ENCODE peak calls at places on chromosome 5, in six cellular contexts. S is prostate gland, Z is left lung, G is IMR-90, R is SK-N-MC, B is bronchial epithelial cell. L is an unnamed sample.

GRCh38 chr5:140381351-140381750 is 20.3 kb upstream of the ANKHD1 start:
- DNase-seq in S (no peak), Z (no peak), G (no peak), R (no peak), B (no peak), L (no peak)

GRCh38 chr5:149381986-149382338 is 2.9 kb upstream of the IL17B start:
- DNase-seq in S (peak), Z (peak), G (peak), R (no peak), B (peak), L (peak)

GRCh38 chr5:172496671-172497371 is 42.5 kb upstream of the SH3PXD2B start:
- DNase-seq in S (peak), Z (no peak), G (no peak), R (no peak), B (no peak), L (no peak)

GRCh38 chr5:77494935-77495334 is 2.8 kb upstream of the WDR41 start:
- DNase-seq in S (no peak), Z (no peak), G (no peak), R (no peak), B (no peak), L (no peak)

GRCh38 chr5:140339636-140340035 is 6.8 kb downstream of the HBEGF start:
- DNase-seq in S (no peak), Z (no peak), G (no peak), R (no peak), B (no peak), L (no peak)

GRCh38 chr5:78574731-78575161 is 73.8 kb downstream of the LHFPL2 start:
- DNase-seq in S (no peak), Z (no peak), G (peak), R (no peak), B (peak), L (no peak)

GRCh38 chr5:171521679-171522078 is 102.2 kb downstream of the FGF18 start:
- DNase-seq in S (no peak), Z (no peak), G (no peak), R (no peak), B (no peak), L (no peak)

GRCh38 chr5:140182075-140182709 is 7.2 kb downstream of the CYSTM1 start:
- DNase-seq in S (peak), Z (no peak), G (no peak), R (no peak), B (peak), L (no peak)

GRCh38 chr5:9502435-9502834 is 43.4 kb downstream of the SEMA5A start:
- DNase-seq in S (no peak), Z (no peak), G (peak), R (no peak), B (no peak), L (no peak)

GRCh38 chr5:34535944-34536628 is 120.0 kb upstream of the RAI14 start:
- DNase-seq in S (no peak), Z (no peak), G (peak), R (no peak), B (peak), L (no peak)

GRCh38 chr5:1383886-1384401 is 39.0 kb upstream of the CLPTM1L start:
- DNase-seq in S (no peak), Z (no peak), G (no peak), R (no peak), B (no peak), L (no peak)
- H3K4me3 ChIP-seq in S (no peak), Z (no peak), G (no peak), R (no peak), B (no peak), L (no peak)

DNA sequence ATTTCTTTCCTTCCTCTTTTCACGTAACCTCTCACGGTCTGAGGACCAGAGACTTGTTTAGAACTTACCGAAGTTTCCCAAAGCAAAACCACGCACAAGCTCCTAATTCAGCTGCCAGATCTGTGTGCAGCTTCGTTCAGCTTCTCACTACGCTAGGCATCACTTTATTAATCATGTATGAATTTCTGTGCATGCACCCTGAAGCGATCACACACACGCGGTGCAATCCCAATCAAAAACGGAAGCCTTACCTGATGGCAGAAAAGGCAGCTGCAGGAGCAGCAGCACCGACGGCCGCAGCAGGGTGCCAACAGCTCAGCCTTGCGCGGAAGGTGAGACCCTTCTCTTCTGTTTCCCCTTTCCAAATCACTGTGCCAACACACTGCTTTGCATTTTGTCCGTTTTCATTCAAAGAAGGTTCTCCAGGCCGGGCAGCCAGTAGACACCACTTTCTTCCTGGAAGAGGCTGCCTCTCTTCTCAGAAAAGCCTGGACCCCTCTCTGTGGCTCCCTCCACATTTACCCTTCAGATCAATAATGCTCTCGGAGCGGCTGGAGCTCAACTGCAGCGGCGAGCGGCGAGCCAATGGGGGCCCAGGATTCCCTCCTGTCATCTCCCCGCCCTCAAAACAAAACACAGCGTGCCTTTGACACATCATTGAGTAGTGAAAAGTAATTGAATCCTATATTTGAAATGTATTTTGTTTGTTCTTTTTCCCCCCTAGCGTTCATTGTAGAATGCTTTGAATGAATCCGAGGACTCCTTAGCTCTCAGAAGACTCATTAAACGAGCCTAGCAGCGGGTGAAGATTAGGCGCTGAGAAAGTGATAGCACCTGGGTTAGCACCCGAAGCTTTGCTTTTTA is at the start of gene CDH12:
- DNase-seq in S (no peak), Z (no peak), G (no peak), R (no peak), B (no peak), L (no peak)
- H3K4me3 ChIP-seq in S (peak), Z (no peak), G (no peak), R (peak), B (no peak), L (peak)

DNA sequence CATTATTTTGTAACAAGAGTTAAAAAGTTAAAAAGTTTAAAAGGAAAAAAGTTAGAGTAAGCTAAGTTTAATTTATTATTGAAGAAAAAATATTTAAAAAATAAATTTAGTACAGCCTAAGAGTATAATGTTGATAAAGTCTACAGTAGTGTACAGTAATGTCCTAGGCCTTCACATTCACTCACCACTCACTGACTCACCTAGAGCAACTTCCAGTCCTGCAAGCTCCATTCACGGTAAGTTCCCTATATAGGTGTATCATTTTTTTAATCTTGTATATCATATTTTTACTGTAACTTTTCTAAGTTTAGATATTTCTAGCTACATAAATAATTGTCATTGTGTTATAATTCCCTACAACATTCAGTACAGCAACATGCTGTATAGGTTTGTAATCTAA is 69.4 kb upstream of the PANK3 start:
- DNase-seq in S (no peak), Z (no peak), G (no peak), R (no peak), B (peak), L (no peak)
- H3K4me3 ChIP-seq in S (no peak), Z (no peak), G (no peak), R (no peak), B (no peak), L (no peak)

DNA sequence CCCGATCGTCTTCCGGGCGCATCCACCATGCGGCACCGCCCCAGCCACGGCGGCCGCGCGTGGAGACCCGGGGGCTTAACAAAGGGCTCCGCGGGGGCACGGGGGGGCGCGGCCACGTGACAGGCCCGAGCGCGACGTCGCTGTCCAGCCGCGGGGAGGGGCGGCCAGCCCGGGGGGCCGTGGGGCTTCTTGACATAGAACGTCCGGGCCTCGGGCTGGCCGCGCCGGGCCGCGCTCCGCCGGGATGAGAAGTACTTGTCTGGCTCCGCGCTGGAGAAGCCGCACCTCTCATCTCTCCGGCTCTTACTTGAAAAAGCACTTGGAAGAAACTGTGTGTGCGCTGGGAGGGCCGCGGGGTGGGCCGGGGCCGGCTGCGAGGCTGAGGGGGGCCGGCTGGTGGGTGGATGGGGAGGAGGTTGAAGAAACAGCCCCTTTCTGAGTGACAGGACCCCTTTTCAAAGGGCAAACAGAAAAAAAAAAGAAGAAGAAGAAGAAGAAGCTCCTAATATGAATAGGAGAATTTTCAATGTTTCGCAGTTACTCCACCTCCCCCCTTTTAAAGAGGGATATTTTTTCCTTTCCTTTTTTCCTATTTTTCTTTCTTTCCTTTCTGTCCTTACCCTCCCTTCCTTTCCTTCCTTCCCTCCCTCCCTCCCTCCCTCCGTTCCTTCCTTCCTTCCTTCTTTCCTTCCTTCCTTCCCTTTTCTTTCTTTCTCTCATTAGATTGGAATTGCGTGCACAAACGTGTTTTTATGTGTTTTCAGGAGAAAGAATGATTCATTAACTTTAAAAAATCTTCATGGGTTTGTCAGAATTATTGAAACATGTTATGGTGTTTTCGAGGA is 21.3 kb downstream of the NR2F1 start:
- DNase-seq in S (no peak), Z (peak), G (peak), R (no peak), B (no peak), L (no peak)
- H3K4me3 ChIP-seq in S (peak), Z (peak), G (peak), R (no peak), B (no peak), L (peak)

GRCh38 chr5:60285910-60286309 is 392.4 kb upstream of the PDE4D start:
- DNase-seq in S (no peak), Z (no peak), G (no peak), R (no peak), B (no peak), L (no peak)
- H3K4me3 ChIP-seq in S (no peak), Z (no peak), G (no peak), R (no peak), B (no peak), L (peak)

GRCh38 chr5:27041372-27041771 is 3.0 kb upstream of the CDH9 start:
- DNase-seq in S (no peak), Z (no peak), G (no peak), R (no peak), B (no peak), L (no peak)

GRCh38 chr5:27034531-27034930 is 3.9 kb downstream of the CDH9 start:
- DNase-seq in S (no peak), Z (no peak), G (no peak), R (no peak), B (no peak), L (no peak)

DNA sequence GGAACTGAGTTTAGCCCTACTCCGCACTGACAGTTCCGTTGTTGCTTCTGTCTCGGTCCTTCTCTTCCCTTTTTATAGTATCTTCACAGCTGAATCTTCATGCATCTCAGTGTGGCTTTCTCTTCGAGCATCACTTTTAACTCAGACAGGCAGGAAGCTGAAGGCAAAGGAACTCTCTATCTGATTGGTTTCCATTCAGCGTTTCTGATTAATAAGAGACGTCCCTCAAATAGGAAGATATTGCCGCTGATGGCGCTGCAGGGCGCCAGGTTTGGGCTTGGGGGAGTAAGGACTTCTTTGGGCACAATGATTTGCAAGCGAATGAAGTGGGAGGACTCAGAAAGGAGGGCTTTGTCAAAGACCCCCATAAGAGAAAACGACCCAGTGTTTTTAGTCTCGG is at the start of gene CDH9:
- DNase-seq in S (no peak), Z (peak), G (no peak), R (no peak), B (peak), L (no peak)
- H3K4me3 ChIP-seq in S (no peak), Z (no peak), G (no peak), R (no peak), B (no peak), L (no peak)

GRCh38 chr5:58071566-58071965 is 388.3 kb downstream of the PLK2 start:
- DNase-seq in S (no peak), Z (no peak), G (no peak), R (no peak), B (no peak), L (no peak)
- H3K4me3 ChIP-seq in S (no peak), Z (no peak), G (no peak), R (no peak), B (no peak), L (no peak)

DNA sequence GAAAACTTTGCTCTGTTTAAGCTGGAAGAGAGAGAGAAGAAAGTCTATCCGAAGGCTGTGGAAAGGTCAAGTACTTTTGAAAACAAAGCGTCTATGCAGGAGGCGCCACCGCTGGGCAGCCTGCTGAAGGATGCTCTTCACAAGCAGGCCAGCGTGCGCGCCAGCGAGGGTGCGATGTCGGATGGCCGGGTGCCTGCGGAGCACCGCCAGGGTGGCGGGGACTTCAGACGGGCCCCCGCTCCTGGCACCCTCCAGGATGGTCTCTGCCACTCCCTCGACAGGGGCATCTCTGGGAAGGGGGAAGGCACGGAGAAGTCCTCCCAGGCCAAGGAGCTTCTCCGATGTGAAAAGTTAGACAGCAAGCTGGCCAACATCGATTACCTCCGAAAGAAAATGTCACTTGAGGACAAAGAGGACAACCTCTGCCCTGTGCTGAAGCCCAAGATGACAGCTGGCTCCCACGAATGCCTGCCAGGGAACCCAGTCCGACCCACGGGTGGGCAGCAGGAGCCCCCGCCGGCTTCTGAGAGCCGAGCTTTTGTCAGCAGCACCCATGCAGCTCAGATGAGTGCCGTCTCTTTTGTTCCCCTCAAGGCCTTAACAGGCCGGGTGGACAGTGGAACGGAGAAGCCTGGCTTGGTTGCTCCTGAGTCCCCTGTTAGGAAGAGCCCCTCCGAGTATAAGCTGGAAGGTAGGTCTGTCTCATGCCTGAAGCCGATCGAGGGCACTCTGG is 32.6 kb downstream of the CD180 start:
- DNase-seq in S (no peak), Z (peak), G (no peak), R (no peak), B (no peak), L (no peak)
- H3K4me3 ChIP-seq in S (no peak), Z (no peak), G (no peak), R (no peak), B (no peak), L (no peak)

GRCh38 chr5:65913519-65913918 is 12.9 kb upstream of the ERBIN start:
- DNase-seq in S (no peak), Z (no peak), G (peak), R (no peak), B (no peak), L (no peak)

GRCh38 chr5:65919773-65920172 is 6.6 kb upstream of the ERBIN start:
- DNase-seq in S (no peak), Z (no peak), G (peak), R (no peak), B (peak), L (no peak)

GRCh38 chr5:65914644-65915196 is 11.7 kb upstream of the ERBIN start:
- DNase-seq in S (no peak), Z (no peak), G (no peak), R (no peak), B (no peak), L (no peak)

GRCh38 chr5:65916636-65917035 is 9.7 kb upstream of the ERBIN start:
- DNase-seq in S (no peak), Z (no peak), G (no peak), R (no peak), B (no peak), L (no peak)

GRCh38 chr5:65916066-65916465 is 10.3 kb upstream of the ERBIN start:
- DNase-seq in S (no peak), Z (no peak), G (no peak), R (no peak), B (no peak), L (no peak)
- H3K4me3 ChIP-seq in S (no peak), Z (no peak), G (no peak), R (no peak), B (no peak), L (no peak)